ENCODE peak calls at places on chromosomes 13 and 19, in six cellular contexts. D, I, Y, B, T and G are unnamed samples.
A peak's percentile ranks its signal among the peaks of the same experiment; 100 is the strongest.

GRCh38 chr13:37954191-37954590 is 84.6 kb upstream of the TRPC4 start:
- DNase-seq in D (no peak), Y (no peak), T (no peak), I (no peak), B (no peak), G (no peak)

GRCh38 chr13:19985219-19985556 is 26.7 kb downstream of the ZMYM2 start:
- DNase-seq in Y (no peak), I (no peak), B (no peak), T (no peak), D (no peak), G (no peak)

GRCh38 chr13:79281335-79281734 is 124.7 kb downstream of the RBM26 start:
- DNase-seq in Y (no peak), I (no peak), D (peak; percentile 76), B (no peak), T (no peak), G (no peak)

GRCh38 chr13:101892296-101892695 is 439.8 kb downstream of the ITGBL1 start:
- DNase-seq in B (no peak), T (no peak), Y (no peak), I (no peak), D (no peak), G (no peak)

GRCh38 chr19:41922220-41922576 is 6.1 kb downstream of the ERFL start:
- DNase-seq in T (no peak), I (no peak), D (no peak), B (no peak), Y (no peak), G (no peak)

GRCh38 chr13:113172419-113172926 is 14.0 kb downstream of the PROZ start:
- DNase-seq in B (no peak), Y (no peak), D (no peak), T (no peak), I (no peak), G (no peak)

GRCh38 chr13:49585220-49586157 is at the start of gene RCBTB1:
- DNase-seq in D (peak; percentile 30), B (peak; percentile 72), I (peak; percentile 38), Y (peak; percentile 71), T (peak; percentile 6), G (peak; percentile 87)

GRCh38 chr13:24228852-24229458 is 68.4 kb downstream of the SPATA13 start:
- DNase-seq in T (peak; percentile 61), D (peak; percentile 40), B (peak; percentile 61), Y (peak; percentile 36), I (no peak), G (no peak)

GRCh38 chr19:2043269-2043641 is 7.8 kb downstream of the MKNK2 start:
- DNase-seq in I (no peak), B (no peak), T (no peak), D (no peak), Y (no peak), G (peak; percentile 30)

GRCh38 chr13:93789058-93789457 is 562.5 kb downstream of the GPC6 start:
- DNase-seq in Y (no peak), I (no peak), T (no peak), B (no peak), D (no peak), G (no peak)

GRCh38 chr19:4220188-4220587 is 9.1 kb upstream of the EBI3 start:
- DNase-seq in Y (no peak), I (no peak), D (no peak), B (no peak), T (no peak), G (no peak)

GRCh38 chr13:50387124-50387581 is 371.9 kb downstream of the KCNRG start:
- DNase-seq in B (no peak), I (peak; percentile 7), D (no peak), Y (peak; percentile 3), T (no peak), G (no peak)

GRCh38 chr13:68439821-68440220 is 1209.7 kb upstream of the PCDH9 start:
- DNase-seq in B (no peak), Y (no peak), T (peak; percentile 31), I (no peak), D (peak; percentile 8), G (no peak)

GRCh38 chr13:89628567-89628966 is 1718.9 kb upstream of the MIR17HG start:
- DNase-seq in I (no peak), D (no peak), B (no peak), T (no peak), Y (no peak), G (no peak)

GRCh38 chr19:4993683-4994082 is 24.8 kb downstream of the KDM4B start:
- DNase-seq in D (peak; percentile 23), I (no peak), Y (no peak), B (no peak), T (no peak), G (no peak)

GRCh38 chr13:44698076-44698475 is 121.9 kb upstream of the TSC22D1 start:
- DNase-seq in D (no peak), T (no peak), I (no peak), B (no peak), Y (no peak), G (no peak)

GRCh38 chr19:41013359-41013758 is 22.3 kb downstream of the CYP2B6 start:
- DNase-seq in T (no peak), Y (no peak), B (no peak), I (no peak), D (no peak), G (no peak)

GRCh38 chr13:59710995-59711701 is 452.6 kb downstream of the DIAPH3 start:
- DNase-seq in I (no peak), D (peak; percentile 41), Y (no peak), B (no peak), T (no peak), G (no peak)

GRCh38 chr19:45177817-45178261 is at the start of gene TRAPPC6A:
- DNase-seq in Y (no peak), I (no peak), B (peak; percentile 69), T (no peak), D (no peak), G (no peak)

GRCh38 chr13:110121312-110122083 is 185.5 kb downstream of the COL4A1 start:
- DNase-seq in T (no peak), D (no peak), I (no peak), Y (no peak), B (no peak), G (no peak)

GRCh38 chr13:48817166-48817802 is 158.4 kb upstream of the FNDC3A start:
- DNase-seq in Y (no peak), T (no peak), I (no peak), B (no peak), D (no peak), G (no peak)

GRCh38 chr13:110044521-110045200 is 258.3 kb upstream of the IRS2 start:
- DNase-seq in Y (no peak), D (peak; percentile 42), T (peak; percentile 43), B (no peak), I (no peak), G (no peak)

GRCh38 chr13:44331446-44331845 is 42.2 kb upstream of the SERP2 start:
- DNase-seq in D (no peak), B (no peak), T (no peak), Y (no peak), I (no peak), G (no peak)

GRCh38 chr19:13788991-13789390 is 6.3 kb upstream of the ZSWIM4 start:
- DNase-seq in B (peak; percentile 70), I (no peak), D (no peak), T (no peak), Y (peak; percentile 54), G (no peak)

GRCh38 chr19:19140476-19140875 is 2.2 kb upstream of the TMEM161A start:
- DNase-seq in B (no peak), T (no peak), D (no peak), I (no peak), Y (no peak), G (no peak)

GRCh38 chr13:47159853-47160550 is 263.1 kb upstream of the HTR2A start:
- DNase-seq in D (no peak), T (no peak), I (no peak), B (no peak), Y (no peak), G (no peak)

GRCh38 chr19:35049456-35049855 is 7.9 kb downstream of the HPN start:
- DNase-seq in Y (no peak), D (no peak), T (no peak), I (no peak), B (no peak), G (no peak)

GRCh38 chr19:40923934-40924391 is 41.9 kb upstream of the CYP2A7 start:
- DNase-seq in Y (no peak), D (no peak), T (no peak), I (no peak), B (no peak), G (no peak)

GRCh38 chr13:41304551-41304950 is 6.5 kb upstream of the NAA16 start:
- DNase-seq in I (no peak), Y (no peak), T (no peak), B (no peak), D (no peak), G (no peak)

GRCh38 chr19:40776966-40777794 is 867 bp upstream of the RAB4B start:
- DNase-seq in I (peak; percentile 70), T (peak; percentile 88), D (peak; percentile 98), Y (peak; percentile 87), B (peak; percentile 91), G (peak; percentile 87)